ENCODE peak calls at places on chromosomes 16 and 17, in four cellular contexts. W is HFF-Myc, L is cardiac fibroblast, V is left lung. I is an unnamed sample.

GRCh38 chr17:80092959-80093358 is 8.4 kb upstream of the GAA start:
- DNase-seq in W (no peak), L (no peak), V (peak; percentile 57), I (no peak)

GRCh38 chr16:24775455-24775854 is 46.0 kb downstream of the TNRC6A start:
- DNase-seq in W (no peak), L (peak; percentile 65), V (no peak), I (peak; percentile 64)

GRCh38 chr16:19644877-19645276 is 73.2 kb downstream of the KNOP1 start:
- DNase-seq in W (no peak), L (peak; percentile 86), V (no peak), I (peak; percentile 56)

GRCh38 chr17:17518019-17518418 is 21.8 kb upstream of the RASD1 start:
- DNase-seq in W (no peak), L (no peak), V (no peak), I (no peak)

GRCh38 chr16:53433509-53433908 is 762 bp upstream of the RBL2 start:
- DNase-seq in W (no peak), L (peak; percentile 4), V (peak; percentile 42), I (no peak)

GRCh38 chr17:63295288-63295687 is 150.8 kb downstream of the CYB561 start:
- DNase-seq in W (no peak), L (peak; percentile 23), V (no peak), I (no peak)

GRCh38 chr17:49742256-49742655 is 21.7 kb downstream of the FAM117A start:
- DNase-seq in W (no peak), L (peak; percentile 42), V (no peak), I (no peak)

GRCh38 chr17:76151896-76152454 is 10.9 kb upstream of the FOXJ1 start:
- DNase-seq in W (no peak), L (no peak), V (no peak), I (no peak)

GRCh38 chr16:83847371-83848225 is 39.8 kb downstream of the HSBP1 start:
- DNase-seq in W (no peak), L (no peak), V (no peak), I (no peak)

GRCh38 chr16:47779201-47780016 is 318.3 kb downstream of the PHKB start:
- DNase-seq in W (no peak), L (peak; percentile 56), V (no peak), I (peak; percentile 60)

GRCh38 chr16:89971495-89972243 is 23.1 kb downstream of the DEF8 start:
- DNase-seq in W (no peak), L (no peak), V (peak; percentile 43), I (peak; percentile 10)

GRCh38 chr16:89974860-89975259 is 26.3 kb downstream of the DEF8 start:
- DNase-seq in W (no peak), L (no peak), V (no peak), I (no peak)

GRCh38 chr16:89973654-89974335 is 25.2 kb downstream of the DEF8 start:
- DNase-seq in W (no peak), L (no peak), V (no peak), I (no peak)

GRCh38 chr16:89973235-89973634 is 24.7 kb downstream of the DEF8 start:
- DNase-seq in W (no peak), L (no peak), V (no peak), I (no peak)

DNA sequence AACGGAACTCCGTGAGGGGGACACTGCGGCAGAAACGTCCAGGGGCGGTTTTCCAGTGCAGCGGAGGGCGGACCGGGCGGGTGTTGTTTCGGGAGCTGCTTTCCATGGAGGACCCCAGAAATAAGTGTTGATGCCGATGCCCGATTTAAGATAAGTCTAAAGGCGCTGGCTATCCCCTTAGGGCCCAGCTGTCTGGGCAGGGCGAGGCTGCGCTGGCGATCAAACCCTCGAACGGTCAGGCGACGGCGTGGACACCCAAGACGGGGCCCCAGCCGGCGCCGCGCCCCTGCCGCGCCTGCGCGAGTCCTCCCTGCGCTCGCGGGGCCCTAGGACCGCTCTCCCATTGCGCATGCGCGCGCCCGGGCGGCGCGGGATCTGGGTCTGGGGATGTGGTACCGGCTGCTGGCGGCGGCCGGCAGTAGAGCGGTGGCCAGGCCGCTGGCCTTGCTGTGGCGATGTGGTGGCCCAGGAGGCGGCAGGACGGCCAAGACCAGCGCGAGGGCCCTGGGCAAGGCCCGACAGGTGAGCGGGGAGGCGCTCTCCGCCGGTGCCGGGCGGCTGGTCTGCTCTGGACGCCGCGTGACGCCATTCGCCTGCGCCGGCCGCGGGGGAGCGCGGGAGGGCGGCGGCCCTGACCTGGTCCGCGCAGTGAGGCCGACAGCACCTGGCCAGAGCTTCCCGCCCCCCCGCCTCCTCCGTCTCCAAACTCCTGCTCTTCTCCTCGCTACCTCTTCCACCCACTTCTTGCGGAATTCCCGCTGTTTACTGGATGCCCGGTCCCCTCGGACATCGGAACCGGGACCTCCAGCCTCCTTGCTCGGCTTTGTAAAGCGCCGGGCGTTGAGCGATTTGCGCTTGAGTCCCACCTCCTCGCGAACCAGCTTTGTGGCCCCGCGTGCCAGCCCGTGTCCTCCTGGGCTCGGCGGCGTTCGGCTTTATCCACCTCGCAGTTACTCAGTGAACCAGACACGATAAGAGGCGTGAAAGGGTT is 24.0 kb downstream of the DEF8 start:
- DNase-seq in W (peak; percentile 43), L (peak; percentile 94), V (peak; percentile 92), I (peak; percentile 87)
- TF ChIP-seq CTCF in W (no peak), L (no peak), V (no peak), I (no peak)

DNA sequence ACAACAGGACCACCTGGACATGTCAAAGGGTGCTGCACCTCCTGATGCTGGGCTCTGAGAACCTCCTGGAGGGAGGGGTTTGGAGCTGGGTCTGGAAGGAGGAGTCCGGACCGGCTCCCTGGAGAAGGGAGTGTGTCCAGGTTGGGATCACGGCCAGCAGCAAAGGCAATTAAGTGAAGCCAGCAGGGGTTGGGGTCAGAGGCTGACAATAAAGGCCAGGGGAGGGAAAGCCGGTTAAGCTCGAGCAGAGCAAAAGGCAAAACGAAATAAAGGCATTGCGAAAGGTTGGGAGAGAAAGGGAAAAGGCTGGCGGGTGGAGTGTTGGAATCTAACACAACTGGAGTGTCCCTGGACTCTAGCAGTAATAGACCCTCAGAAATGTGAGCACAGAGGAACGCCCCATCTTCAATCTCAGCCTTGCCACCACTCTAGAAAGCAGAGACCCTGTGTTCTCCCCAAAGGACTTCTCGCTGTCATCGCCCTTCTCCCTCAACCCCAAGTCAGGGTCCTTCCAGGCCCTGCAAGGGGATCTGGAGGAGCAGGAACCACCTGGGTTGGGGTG is 905 bp upstream of the CACNG4 start:
- DNase-seq in W (no peak), L (no peak), V (no peak), I (no peak)
- H3K4me3 ChIP-seq in W (no peak overlapping the region), L (no peak overlapping the region), V (no peak overlapping the region), I (no peak overlapping the region)

DNA sequence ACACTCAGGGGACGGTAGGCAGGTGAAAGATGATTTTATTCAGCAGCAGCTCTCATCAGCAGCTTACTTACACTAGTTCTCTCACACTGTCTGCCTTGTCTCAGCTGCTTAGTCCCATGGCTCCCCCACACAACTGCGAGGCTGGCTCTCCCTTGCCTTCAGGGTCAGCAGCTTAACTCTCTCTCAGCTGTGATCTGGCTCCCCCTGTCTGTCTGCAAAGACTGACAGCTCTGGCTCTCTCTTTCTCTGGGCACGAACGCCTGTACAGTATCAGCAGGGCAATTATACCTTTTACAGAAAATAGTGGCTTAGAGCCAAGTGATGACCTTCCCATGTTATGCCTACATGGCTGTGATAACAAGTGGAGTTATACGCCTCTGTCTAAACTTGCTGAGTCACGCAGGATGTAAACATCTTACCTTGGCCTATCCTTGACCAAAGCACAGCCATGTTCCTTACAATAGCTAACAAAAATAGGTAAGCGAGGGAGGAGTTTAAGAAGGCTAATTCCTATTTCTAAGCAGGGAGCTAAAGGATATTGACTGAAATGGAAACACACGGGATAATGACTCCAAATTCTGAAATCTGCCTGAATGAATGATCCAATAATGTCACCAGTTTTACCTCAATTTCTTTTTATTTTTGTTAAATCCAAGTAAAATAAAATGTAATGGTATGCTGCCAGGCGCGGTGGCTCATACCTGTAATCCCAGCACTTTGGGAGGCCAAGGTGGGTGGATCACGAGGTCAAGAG is 1.1 kb upstream of the NDUFAB1 start:
- DNase-seq in W (no peak), L (peak; percentile 4), V (no peak), I (peak; percentile 11)
- TF ChIP-seq CTCF in W (peak; percentile 23), L (peak; percentile 1), V (no peak), I (no peak)

DNA sequence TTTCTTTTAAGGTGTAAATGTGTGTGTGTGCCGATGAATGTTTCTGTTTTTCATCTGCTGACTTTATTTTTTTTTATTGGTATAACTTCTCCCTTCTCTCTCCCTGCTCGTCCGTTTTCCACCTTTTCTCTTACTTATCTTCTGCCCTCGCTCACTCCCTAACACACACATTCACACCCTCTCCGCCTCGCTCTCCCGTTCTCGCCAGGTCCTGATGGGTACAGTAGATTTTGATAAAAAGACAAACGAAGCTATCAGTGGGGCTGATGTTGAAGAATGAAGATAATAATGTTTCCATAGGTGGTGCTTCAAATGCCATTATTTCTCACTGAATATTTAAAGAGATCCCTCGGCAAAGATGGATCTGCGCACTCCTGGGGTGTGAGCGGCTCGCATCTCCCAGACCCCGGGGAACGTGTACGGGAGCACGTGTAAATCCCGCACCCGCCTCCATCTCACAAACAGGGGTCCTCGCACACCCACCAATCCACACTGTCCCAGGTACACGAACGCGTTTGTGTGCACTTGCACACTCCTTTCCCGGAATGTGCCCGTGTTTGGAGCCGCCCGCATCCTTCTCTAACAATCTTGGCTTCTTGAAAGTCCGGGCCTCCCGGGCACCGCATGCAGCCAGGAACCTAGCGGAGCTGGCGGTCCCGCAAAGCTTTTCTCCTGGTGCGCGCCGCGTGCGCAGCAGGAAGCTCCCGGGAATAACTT is 2.4 kb upstream of the SALL1 start:
- DNase-seq in W (no peak), L (no peak), V (no peak), I (no peak)
- H3K4me3 ChIP-seq in W (peak overlapping the region; percentile 85), L (peak overlapping the region; percentile 52), V (no peak overlapping the region), I (peak overlapping the region; percentile 56)

DNA sequence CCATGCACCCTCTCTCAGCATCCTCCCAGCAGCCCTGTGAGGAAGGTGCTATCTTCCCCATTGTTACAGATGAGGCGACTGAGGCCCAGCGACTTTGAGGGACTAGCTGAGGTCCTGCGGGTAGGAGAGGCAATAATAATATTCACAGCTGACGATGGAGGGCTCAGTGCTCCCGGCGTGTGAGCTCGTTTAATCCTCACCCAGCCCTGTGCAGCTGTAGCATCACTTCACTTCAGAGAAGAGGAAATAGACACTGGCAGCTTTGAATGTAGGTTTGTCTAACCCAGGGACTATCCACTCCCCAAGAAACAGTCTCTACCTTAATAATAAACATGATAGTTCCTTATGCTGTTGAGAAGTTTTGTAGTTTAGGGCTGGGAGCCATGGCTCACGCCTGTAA is 21.6 kb downstream of the LASP1 start:
- DNase-seq in W (no peak), L (no peak), V (no peak), I (no peak)
- TF ChIP-seq CTCF in W (no peak), L (no peak), V (no peak), I (no peak)

DNA sequence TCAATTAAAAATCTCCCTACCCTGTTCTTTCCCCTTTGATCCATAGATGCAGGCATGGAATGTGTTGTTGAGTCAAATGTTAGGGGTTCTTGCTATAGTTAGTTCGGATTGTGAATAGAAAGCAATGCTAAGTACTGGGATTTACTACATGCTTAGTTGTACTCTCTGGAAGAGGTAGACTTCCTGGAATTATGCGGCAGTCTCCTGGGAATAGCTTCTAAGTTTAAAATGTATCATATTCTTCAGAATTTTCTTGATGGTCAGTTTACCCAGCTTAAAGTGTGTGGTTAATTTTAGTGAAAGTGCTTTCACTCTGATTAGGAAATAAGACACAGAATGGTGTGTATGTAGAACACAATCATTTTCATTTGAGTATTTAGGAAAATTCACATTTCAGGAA is 3.5 kb downstream of the CLTC start:
- DNase-seq in W (no peak), L (peak; percentile 29), V (no peak), I (peak; percentile 51)
- H3K4me3 ChIP-seq in W (peak overlapping the region; percentile 4), L (no peak overlapping the region), V (no peak overlapping the region), I (peak overlapping the region; percentile 93)

DNA sequence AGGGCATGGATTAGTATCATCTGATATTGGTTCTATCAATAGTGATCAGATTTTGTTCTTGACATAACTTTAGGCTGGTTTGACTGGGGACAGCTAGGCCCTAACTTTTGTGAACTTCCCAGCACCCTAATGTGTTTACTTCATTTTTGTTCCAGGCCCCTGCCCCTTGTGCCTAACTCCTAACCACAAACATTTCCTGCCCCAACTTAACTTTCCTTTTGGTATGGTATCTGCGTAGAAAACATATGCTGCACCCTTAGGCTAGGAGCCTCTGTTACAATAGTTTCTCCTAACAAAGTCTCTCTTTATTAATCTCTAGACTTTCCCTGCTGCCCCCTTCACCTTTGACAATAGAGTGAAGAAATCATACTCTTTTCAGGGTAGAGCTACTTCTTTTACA is 2.5 kb downstream of the ADPRM start:
- DNase-seq in W (no peak), L (peak; percentile 70), V (no peak), I (no peak)
- TF ChIP-seq CTCF in W (no peak), L (no peak), V (no peak), I (no peak)